ENCODE peak calls at places on chromosomes 16 and 17, in six cellular contexts. A is brain microvascular endothelial cell; H is suprapubic skin; Y is colonic mucosa; D is mesendoderm; L is effector memory CD4-positive, alpha-beta T cell. T is an unnamed sample.

GRCh38 chr17:72338847-72339790 is 218.3 kb downstream of the SOX9 start:
- DNase-seq in Y (peak; percentile 24), H (no peak), L (no peak), A (peak; percentile 97), D (peak; percentile 97), T (peak; percentile 96)

GRCh38 chr17:36940313-36941264 is 3.3 kb downstream of the LHX1 start:
- DNase-seq in A (no peak), Y (no peak), L (no peak), H (no peak), D (no peak), T (no peak)

GRCh38 chr16:88455610-88456355 is 2.7 kb downstream of the ZFPM1 start:
- DNase-seq in A (peak; percentile 36), Y (peak; percentile 63), L (peak; percentile 68), D (peak; percentile 82), H (no peak), T (no peak)

GRCh38 chr17:31511176-31511540 is 119.7 kb downstream of the RAB11FIP4 start:
- DNase-seq in L (no peak), H (no peak), D (no peak), Y (peak; percentile 77), A (no peak), T (no peak)

GRCh38 chr17:28755486-28755885 is 11.7 kb downstream of the TRAF4 start:
- DNase-seq in D (no peak), Y (no peak), L (no peak), H (no peak), A (no peak), T (no peak)

GRCh38 chr17:4407851-4408250 is 25.9 kb upstream of the SPNS3 start:
- DNase-seq in A (no peak), Y (peak; percentile 32), D (no peak), L (no peak), H (no peak), T (no peak)

GRCh38 chr17:38328620-38329019 is 15.1 kb downstream of the GPR179 start:
- DNase-seq in Y (no peak), L (no peak), D (no peak), H (no peak), A (no peak), T (no peak)

GRCh38 chr16:67223992-67224391 is 2.9 kb upstream of the TMEM208 start:
- DNase-seq in D (peak; percentile 19), L (no peak), H (no peak), Y (no peak), A (no peak), T (no peak)

GRCh38 chr17:30796016-30796415 is 28.5 kb downstream of the CRLF3 start:
- DNase-seq in L (no peak), A (no peak), H (no peak), Y (no peak), D (no peak), T (no peak)

GRCh38 chr17:73231363-73231762 is 30.3 kb downstream of the CPSF4L start:
- DNase-seq in D (peak; percentile 51), A (peak; percentile 17), Y (peak; percentile 42), L (no peak), H (no peak), T (peak; percentile 59)

GRCh38 chr16:3022208-3022696 is 1.5 kb downstream of the HCFC1R1 start:
- DNase-seq in H (peak; percentile 95), D (peak; percentile 98), Y (peak; percentile 88), A (peak; percentile 93), L (peak; percentile 69), T (peak; percentile 97)

GRCh38 chr17:2174471-2175293 is 119.8 kb downstream of the HIC1 start:
- DNase-seq in Y (no peak), L (no peak), D (no peak), H (no peak), A (peak; percentile 99), T (peak; percentile 92)

GRCh38 chr16:4465977-4466779 is 8.2 kb downstream of the NMRAL1 start:
- DNase-seq in Y (peak; percentile 23), D (no peak), L (peak; percentile 54), A (no peak), H (no peak), T (no peak)

GRCh38 chr17:19447085-19447583 is 36.1 kb downstream of the RNF112 start:
- DNase-seq in L (peak; percentile 44), H (peak; percentile 83), Y (peak; percentile 89), D (peak; percentile 89), A (peak; percentile 75), T (peak; percentile 69)

GRCh38 chr17:58641937-58642336 is 49.9 kb downstream of the TEX14 start:
- DNase-seq in D (no peak), L (no peak), A (no peak), H (no peak), Y (no peak), T (no peak)

GRCh38 chr17:8801135-8801840 is 2.1 kb upstream of the MFSD6L start:
- DNase-seq in Y (peak; percentile 7), L (no peak), A (no peak), D (no peak), H (no peak), T (no peak)

GRCh38 chr17:76973040-76973439 is 104.8 kb downstream of the MGAT5B start:
- DNase-seq in H (no peak), D (no peak), Y (no peak), A (no peak), L (no peak), T (no peak)
- H3K27me3 ChIP-seq in H (peaks cover 43% of the 10 kb centered on the region), D (no peaks in the 10 kb centered on the region), Y (peaks cover 20% of the 10 kb centered on the region), A (peaks cover 30% of the 10 kb centered on the region), L (no peaks in the 10 kb centered on the region), T (peaks cover 14% of the 10 kb centered on the region)

GRCh38 chr17:76121932-76122383 is 18.4 kb upstream of the EXOC7 start:
- DNase-seq in Y (peak; percentile 19), A (no peak), L (no peak), H (no peak), D (peak; percentile 47), T (no peak)
- H3K27ac ChIP-seq in Y (no peak overlapping the region), A (no peak overlapping the region), L (no peak overlapping the region), H (no peak overlapping the region), D (no peak overlapping the region), T (no peak overlapping the region)

GRCh38 chr16:56652600-56652999 is 914 bp downstream of the MT1B start:
- DNase-seq in L (no peak), Y (no peak), A (no peak), D (no peak), H (no peak), T (no peak)
- H3K27me3 ChIP-seq in L (peaks cover 4% of the 10 kb centered on the region), Y (no peaks in the 10 kb centered on the region), A (peaks cover 14% of the 10 kb centered on the region), D (peaks cover 19% of the 10 kb centered on the region), H (peaks cover 19% of the 10 kb centered on the region), T (peaks cover 12% of the 10 kb centered on the region)

GRCh38 chr17:48834973-48835372 is 4.1 kb downstream of the CALCOCO2 start:
- DNase-seq in Y (no peak), H (no peak), A (no peak), L (no peak), D (no peak), T (no peak)

GRCh38 chr17:48831549-48831883 is 681 bp downstream of the CALCOCO2 start:
- DNase-seq in Y (no peak), D (no peak), L (no peak), H (no peak), A (no peak), T (no peak)

GRCh38 chr17:48832491-48832890 is 1.7 kb downstream of the CALCOCO2 start:
- DNase-seq in D (no peak), H (no peak), L (no peak), Y (no peak), A (no peak), T (no peak)

GRCh38 chr17:48835971-48836370 is 5.1 kb downstream of the CALCOCO2 start:
- DNase-seq in D (no peak), Y (no peak), A (no peak), H (no peak), L (no peak), T (no peak)

DNA sequence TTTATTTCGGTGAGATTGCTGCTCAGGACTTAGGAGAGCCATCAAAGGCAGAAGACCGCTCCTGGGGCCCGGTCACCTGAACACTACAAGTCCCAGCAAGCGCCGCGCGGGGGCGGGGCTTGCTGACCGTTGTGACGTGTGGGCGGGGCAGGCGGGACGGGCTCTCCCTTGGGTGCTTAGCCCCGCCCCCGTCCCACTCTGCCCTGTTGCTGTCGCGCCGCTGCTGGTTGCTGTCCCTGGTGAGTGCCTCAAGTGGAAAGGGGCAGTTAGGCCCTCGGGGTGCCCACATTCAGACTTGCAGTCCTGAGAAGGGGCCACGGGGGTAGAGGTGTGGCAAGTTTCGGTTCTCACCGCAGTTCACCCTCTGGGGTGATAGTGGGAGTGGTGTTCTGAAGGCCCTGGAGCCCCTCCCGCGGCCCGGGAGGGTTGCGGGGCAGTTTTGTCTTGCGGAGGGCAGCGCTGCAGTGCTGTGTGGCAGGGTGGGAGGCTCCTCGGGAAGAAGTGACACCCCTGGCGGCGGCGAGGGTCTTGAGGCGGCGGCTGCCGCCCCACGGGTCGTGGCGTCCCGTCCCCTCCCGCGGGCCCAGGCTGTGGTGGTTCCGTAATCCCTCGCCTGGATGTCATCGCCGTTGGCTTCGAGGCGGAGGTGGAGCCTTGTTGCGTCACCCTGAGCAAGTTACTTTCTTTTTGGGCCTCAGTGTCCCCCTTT is at the start of gene CALCOCO2:
- DNase-seq in D (peak; percentile 92), L (peak; percentile 82), Y (peak; percentile 97), A (peak; percentile 86), H (peak; percentile 97), T (peak; percentile 97)
- H3K27ac ChIP-seq in D (no peak within 1 kb of the TSS), L (peak within 1 kb of the TSS; percentile 93), Y (peak within 1 kb of the TSS; percentile 97), A (peak within 1 kb of the TSS; percentile 90), H (peak within 1 kb of the TSS; percentile 92), T (peak within 1 kb of the TSS; percentile 80)

GRCh38 chr17:44960654-44961053 is 7.4 kb downstream of the C1QL1 start:
- DNase-seq in L (no peak), A (no peak), Y (no peak), H (no peak), D (no peak), T (no peak)
- H3K27me3 ChIP-seq in L (peaks cover 22% of the 10 kb centered on the region), A (peaks cover 6% of the 10 kb centered on the region), Y (peaks cover 16% of the 10 kb centered on the region), H (peaks cover 52% of the 10 kb centered on the region), D (peaks cover 4% of the 10 kb centered on the region), T (peaks cover 4% of the 10 kb centered on the region)

DNA sequence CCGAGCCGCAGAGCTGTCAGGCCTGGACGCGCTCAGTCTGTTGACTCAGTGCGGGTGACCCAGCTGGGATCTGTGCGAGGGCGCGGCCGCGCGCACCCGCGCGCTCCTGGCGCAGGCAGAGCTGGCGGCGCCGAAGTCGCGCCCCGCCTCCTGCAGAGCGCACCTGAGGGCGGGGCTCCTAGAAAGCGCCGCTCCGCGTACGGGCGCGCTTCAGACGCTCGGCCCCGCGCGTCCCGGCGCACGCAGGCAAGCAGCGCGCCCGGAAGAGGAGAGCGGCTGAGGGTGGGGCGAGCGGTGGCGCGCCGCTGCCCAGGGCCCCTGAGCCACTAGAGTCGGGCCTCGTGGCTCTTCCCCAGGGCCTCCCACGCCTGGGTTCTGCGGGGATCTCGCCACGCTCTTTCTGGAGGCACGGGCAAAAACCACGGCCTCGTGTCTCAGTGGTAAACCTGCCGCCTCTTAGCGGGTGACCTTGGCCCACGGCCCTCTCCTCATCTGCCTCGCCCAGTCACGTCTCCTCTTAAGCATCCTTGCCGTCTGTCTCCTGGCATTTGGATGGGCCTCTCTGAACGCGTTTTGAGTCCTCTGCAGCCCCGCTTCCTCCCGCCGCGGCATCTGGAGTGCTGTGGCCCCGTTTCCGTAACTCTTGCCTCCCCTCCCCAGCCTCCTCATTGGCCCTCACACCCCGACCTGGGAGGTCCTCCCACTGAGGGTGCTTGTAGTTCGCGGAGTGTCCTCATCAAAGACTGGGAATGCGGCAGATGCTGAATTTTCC is at the start of gene ABCA5:
- DNase-seq in A (peak; percentile 70), H (peak; percentile 87), L (peak; percentile 72), Y (peak; percentile 92), D (peak; percentile 95), T (peak; percentile 90)
- H3K27ac ChIP-seq in A (no peak within 1 kb of the TSS), H (peak within 1 kb of the TSS; percentile 97), L (peak within 1 kb of the TSS; percentile 80), Y (peak within 1 kb of the TSS; percentile 86), D (no peak within 1 kb of the TSS), T (peak within 1 kb of the TSS; percentile 33)

T was measured in SJSA1.